ENCODE peak calls at places on chromosome 22, in eight cellular contexts. Y is A549, Q is upper lobe of left lung, J is uterus, S is sigmoid colon, L is gastrocnemius medialis, E is HepG2, V is stomach. Z is an unnamed sample.

GRCh38 chr22:24106385-24107381 is 74.6 kb upstream of the SUSD2 start:
- DNase-seq in Y (no peak), Q (no peak), J (peak; percentile 31), S (no peak), L (no peak), E (no peak), V (no peak), Z (no peak)

GRCh38 chr22:16819249-16819648 is 6.0 kb downstream of the XKR3 start:
- DNase-seq in Y (no peak), Q (no peak), J (no peak), S (no peak), L (no peak), E (no peak), V (no peak), Z (no peak)

GRCh38 chr22:49712195-49712791 is 115.4 kb downstream of the BRD1 start:
- DNase-seq in Y (no peak), Q (no peak), J (no peak), S (no peak), L (no peak), E (no peak), V (no peak), Z (no peak)

GRCh38 chr22:33781396-33781795 is 138.9 kb downstream of the LARGE1 start:
- DNase-seq in Y (no peak), Q (no peak), J (no peak), S (no peak), L (no peak), E (no peak), V (no peak), Z (no peak)

GRCh38 chr22:24494535-24495364 is at the start of gene UPB1:
- DNase-seq in Y (no peak), Q (no peak), J (no peak), S (no peak), L (no peak), E (no peak), V (no peak), Z (no peak)

GRCh38 chr22:39130152-39130704 is 22.3 kb downstream of the CBX7 start:
- DNase-seq in Y (no peak), Q (no peak), J (no peak), S (peak; percentile 45), L (no peak), E (no peak), V (no peak), Z (no peak)

GRCh38 chr22:41908409-41909289 is 6.2 kb downstream of the SHISA8 start:
- DNase-seq in Y (no peak), Q (no peak), J (no peak), S (no peak), L (no peak), E (no peak), V (no peak), Z (no peak)

GRCh38 chr22:50118557-50119168 is 28.9 kb downstream of the MOV10L1 start:
- DNase-seq in Y (peak; percentile 62), Q (no peak), J (peak; percentile 41), S (peak; percentile 76), L (no peak), E (peak; percentile 10), V (no peak), Z (peak; percentile 75)

GRCh38 chr22:36056980-36057379 is 28.4 kb upstream of the RBFOX2 start:
- DNase-seq in Y (no peak), Q (no peak), J (no peak), S (no peak), L (no peak), E (no peak), V (no peak), Z (no peak)

GRCh38 chr22:39152024-39152510 is 413 bp downstream of the CBX7 start:
- DNase-seq in Y (no peak), Q (no peak), J (no peak), S (peak; percentile 71), L (no peak), E (no peak), V (no peak), Z (no peak)

GRCh38 chr22:33923660-33924246 is 3.5 kb upstream of the LARGE1 start:
- DNase-seq in Y (peak; percentile 74), Q (peak; percentile 68), J (peak; percentile 42), S (peak; percentile 75), L (peak; percentile 23), E (peak; percentile 67), V (peak; percentile 71), Z (peak; percentile 77)

GRCh38 chr22:26446808-26447515 is 17.9 kb downstream of the ASPHD2 start:
- DNase-seq in Y (no peak), Q (no peak), J (no peak), S (peak; percentile 73), L (no peak), E (no peak), V (peak; percentile 15), Z (no peak)

GRCh38 chr22:17217179-17217578 is 2.1 kb downstream of the ADA2 start:
- DNase-seq in Y (no peak), Q (no peak), J (no peak), S (no peak), L (no peak), E (no peak), V (no peak), Z (no peak)

GRCh38 chr22:44719586-44720368 is 17.8 kb downstream of the PRR5 start:
- DNase-seq in Y (no peak), Q (no peak), J (no peak), S (no peak), L (no peak), E (no peak), V (peak; percentile 58), Z (peak; percentile 53)

GRCh38 chr22:26323013-26323412 is 106.0 kb upstream of the ASPHD2 start:
- DNase-seq in Y (no peak), Q (no peak), J (no peak), S (no peak), L (no peak), E (no peak), V (no peak), Z (no peak)

DNA sequence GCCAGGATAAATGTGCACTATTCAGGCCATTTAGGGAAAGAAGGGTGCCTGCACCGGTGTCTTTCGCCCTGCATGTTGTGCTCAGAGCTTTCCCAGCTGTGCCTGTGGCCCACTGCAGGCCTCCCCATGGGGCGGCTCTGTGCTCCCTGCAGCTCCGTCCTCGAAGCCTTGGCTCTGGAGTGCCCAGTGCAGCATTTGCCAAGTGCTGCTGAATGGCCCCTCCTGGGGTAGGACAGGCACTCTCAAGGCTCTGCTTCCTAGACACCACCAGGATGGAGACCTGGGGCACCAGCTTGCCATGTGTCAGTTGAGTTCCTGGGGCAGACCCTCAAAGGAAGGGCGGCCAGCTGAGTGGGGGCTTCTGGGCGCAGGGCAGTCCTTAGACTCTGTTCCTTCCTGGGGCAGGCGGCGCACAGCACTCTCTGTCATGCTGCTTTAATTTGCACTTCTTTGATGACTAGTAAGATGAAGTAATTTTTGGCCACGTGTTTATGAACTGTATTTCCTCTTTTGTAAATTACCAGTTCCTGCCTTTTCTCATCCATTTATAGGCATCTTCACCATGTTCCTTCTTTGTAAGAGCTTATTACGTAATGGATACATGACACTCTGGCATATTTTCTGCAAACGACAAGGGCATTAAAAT is 32.1 kb upstream of the GNB1L start:
- DNase-seq in Y (no peak), Q (peak; percentile 60), J (no peak), S (no peak), L (no peak), E (no peak), V (no peak), Z (no peak)
- H3K4me1 ChIP-seq in Y (peaks cover 25% of the 10 kb centered on the region), Q (peaks cover 50% of the 10 kb centered on the region), J (peaks cover 7% of the 10 kb centered on the region), S (peaks cover 16% of the 10 kb centered on the region), L (peaks cover 12% of the 10 kb centered on the region), E (peaks cover 23% of the 10 kb centered on the region), V (peaks cover 11% of the 10 kb centered on the region), Z (peaks cover 3% of the 10 kb centered on the region)

GRCh38 chr22:30591588-30592359 is at the start of gene PES1:
- DNase-seq in Y (peak; percentile 98), Q (peak; percentile 97), J (peak; percentile 96), S (peak; percentile 98), L (peak; percentile 90), E (peak; percentile 97), V (peak; percentile 95), Z (peak; percentile 97)
- TF ChIP-seq POLR2A in Y (peak; percentile 31), Q (peak; percentile 47), J (peak; percentile 28), S (no peak), L (peak; percentile 44), E (peak; percentile 68), V (no peak), Z (peak; percentile 23)

GRCh38 chr22:20393705-20394476 is at the start of gene ZNF74:
- DNase-seq in Y (peak; percentile 85), Q (peak; percentile 94), J (peak; percentile 87), S (peak; percentile 95), L (peak; percentile 69), E (peak; percentile 83), V (peak; percentile 90), Z (peak; percentile 86)

GRCh38 chr22:20389288-20389687 is 4.7 kb upstream of the ZNF74 start:
- DNase-seq in Y (no peak), Q (no peak), J (no peak), S (no peak), L (no peak), E (no peak), V (no peak), Z (no peak)

GRCh38 chr22:20392983-20393704 is 807 bp upstream of the ZNF74 start:
- DNase-seq in Y (no peak), Q (no peak), J (no peak), S (no peak), L (no peak), E (no peak), V (no peak), Z (peak; percentile 41)

GRCh38 chr22:20390394-20390907 is 3.5 kb upstream of the ZNF74 start:
- DNase-seq in Y (no peak), Q (no peak), J (no peak), S (no peak), L (no peak), E (no peak), V (no peak), Z (no peak)

GRCh38 chr22:20391222-20391621 is 2.7 kb upstream of the ZNF74 start:
- DNase-seq in Y (no peak), Q (no peak), J (no peak), S (no peak), L (no peak), E (no peak), V (no peak), Z (no peak)
- TF ChIP-seq CTCF in Y (no peak), Q (no peak), J (no peak), S (no peak), L (no peak), E (no peak), V (no peak), Z (no peak)

DNA sequence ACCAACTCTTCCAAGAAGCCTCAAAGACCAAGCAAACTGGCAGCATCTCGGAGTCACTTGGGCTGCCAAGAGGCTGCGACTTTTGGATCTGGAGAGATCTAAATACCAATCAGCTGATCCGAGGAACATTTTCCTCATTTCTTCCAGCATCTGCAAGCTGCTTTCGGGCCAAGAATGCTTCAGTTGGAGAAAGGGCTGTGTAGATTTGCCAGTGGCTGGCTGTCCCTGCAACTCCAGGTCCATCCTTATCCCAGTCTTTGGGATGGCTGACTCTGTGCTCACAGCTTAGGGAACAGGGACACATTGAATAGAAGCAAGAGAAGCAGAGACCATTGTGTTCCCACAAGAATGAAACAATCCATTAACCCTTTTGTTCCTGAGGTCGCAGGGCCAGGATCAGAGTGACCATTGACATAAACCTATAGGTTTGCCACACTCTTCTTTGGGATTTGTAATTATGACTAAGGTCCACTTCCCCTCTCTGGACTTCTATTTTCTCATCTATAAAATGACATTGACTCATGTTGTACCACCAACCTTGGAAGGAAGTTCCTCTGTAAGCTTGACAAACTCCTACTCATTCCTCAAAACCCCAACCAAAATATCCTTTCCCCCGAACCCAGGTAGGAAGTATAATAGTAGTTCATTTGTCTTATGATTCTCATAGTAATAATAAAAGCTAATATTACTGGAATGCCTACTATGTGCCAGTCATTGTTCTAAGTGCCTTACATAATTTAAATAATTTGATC is 340.8 kb downstream of the MN1 start:
- DNase-seq in Y (no peak), Q (no peak), J (peak; percentile 43), S (peak; percentile 73), L (no peak), E (no peak), V (no peak), Z (no peak)
- H3K4me1 ChIP-seq in Y (peaks cover 34% of the 10 kb centered on the region), Q (no peaks in the 10 kb centered on the region), J (no peaks in the 10 kb centered on the region), S (peaks cover 16% of the 10 kb centered on the region), L (no peaks in the 10 kb centered on the region), E (peaks cover 10% of the 10 kb centered on the region), V (no peaks in the 10 kb centered on the region), Z (no peaks in the 10 kb centered on the region)

GRCh38 chr22:43151251-43152000 is at the start of gene TSPO:
- DNase-seq in Y (peak; percentile 40), Q (peak; percentile 86), J (peak; percentile 79), S (peak; percentile 90), L (peak; percentile 59), E (no peak), V (peak; percentile 86), Z (peak; percentile 80)
- TF ChIP-seq POLR2A in Y (peak; percentile 58), Q (peak; percentile 75), J (peak; percentile 42), S (no peak), L (peak; percentile 69), E (no peak), V (no peak), Z (no peak)